ENCODE peak calls at places on chromosomes 1 and 21, in nine cellular contexts. Q is small intestine; J is CD4-positive, alpha-beta memory T cell; U is thoracic aorta; M is CD8-positive, alpha-beta T cell; P is fibroblast of lung; F is heart right ventricle; T is H1; B is neuronal stem cell. S is an unnamed sample.

GRCh38 chr1:222995620-222996306 is 147.3 kb downstream of the TLR5 start:
- DNase-seq in Q (no peak), J (no peak), U (no peak), M (no peak), P (peak), F (no peak), T (no peak), B (no peak), S (no peak)

GRCh38 chr1:93155335-93155734 is 24.9 kb downstream of the TMED5 start:
- DNase-seq in Q (no peak), J (no peak), U (no peak), M (no peak), P (peak), F (no peak), T (no peak), B (no peak), S (no peak)

GRCh38 chr1:156413310-156414246 is 44.6 kb downstream of the RHBG start:
- DNase-seq in Q (no peak), J (no peak), U (no peak), M (no peak), P (no peak), F (no peak), T (no peak), B (no peak), S (peak)

GRCh38 chr1:180188103-180188506 is 33.4 kb downstream of the QSOX1 start:
- DNase-seq in Q (peak), J (no peak), U (no peak), M (no peak), P (peak), F (no peak), T (peak), B (peak), S (no peak)

GRCh38 chr21:43861716-43862115 is 3.3 kb upstream of the AGPAT3 start:
- DNase-seq in Q (no peak), J (no peak), U (no peak), M (no peak), P (no peak), F (no peak), T (no peak), B (no peak), S (no peak)

GRCh38 chr1:155014709-155015508 is 12.3 kb downstream of the ZBTB7B start:
- DNase-seq in Q (no peak), J (no peak), U (no peak), M (no peak), P (no peak), F (no peak), T (no peak), B (no peak), S (no peak)

GRCh38 chr21:41411449-41412089 is 14.5 kb upstream of the MX1 start:
- DNase-seq in Q (peak), J (peak), U (no peak), M (peak), P (no peak), F (no peak), T (peak), B (no peak), S (no peak)

GRCh38 chr1:21379571-21379970 is 60.4 kb upstream of the NBPF3 start:
- DNase-seq in Q (no peak), J (no peak), U (no peak), M (no peak), P (no peak), F (no peak), T (no peak), B (no peak), S (no peak)

GRCh38 chr1:38173157-38173831 is 126.7 kb upstream of the POU3F1 start:
- DNase-seq in Q (no peak), J (no peak), U (no peak), M (no peak), P (no peak), F (no peak), T (no peak), B (no peak), S (no peak)

GRCh38 chr1:64703600-64703999 is 41.3 kb upstream of the RAVER2 start:
- DNase-seq in Q (no peak), J (no peak), U (no peak), M (no peak), P (no peak), F (no peak), T (no peak), B (no peak), S (no peak)

GRCh38 chr1:181482521-181483083 is 715 bp upstream of the CACNA1E start:
- DNase-seq in Q (peak), J (no peak), U (no peak), M (no peak), P (peak), F (no peak), T (peak), B (peak), S (peak)

GRCh38 chr1:64965239-64966157 is 851 bp downstream of the JAK1 start:
- DNase-seq in Q (peak), J (peak), U (peak), M (peak), P (peak), F (peak), T (peak), B (peak), S (peak)

GRCh38 chr1:52357397-52357796 is 8.6 kb downstream of the CC2D1B start:
- DNase-seq in Q (no peak), J (no peak), U (no peak), M (no peak), P (no peak), F (no peak), T (no peak), B (no peak), S (no peak)
- H3K27ac ChIP-seq in Q (no peak), J (no peak), U (no peak), M (no peak), P (no peak), F (no peak), T (no peak), B (no peak), S (no peak)

GRCh38 chr1:197690074-197690473 is 85.2 kb downstream of the DENND1B start:
- DNase-seq in Q (no peak), J (no peak), U (no peak), M (no peak), P (no peak), F (no peak), T (no peak), B (no peak), S (no peak)
- H3K27ac ChIP-seq in Q (no peak), J (no peak), U (no peak), M (no peak), P (no peak), F (no peak), T (no peak), B (no peak), S (no peak)

DNA sequence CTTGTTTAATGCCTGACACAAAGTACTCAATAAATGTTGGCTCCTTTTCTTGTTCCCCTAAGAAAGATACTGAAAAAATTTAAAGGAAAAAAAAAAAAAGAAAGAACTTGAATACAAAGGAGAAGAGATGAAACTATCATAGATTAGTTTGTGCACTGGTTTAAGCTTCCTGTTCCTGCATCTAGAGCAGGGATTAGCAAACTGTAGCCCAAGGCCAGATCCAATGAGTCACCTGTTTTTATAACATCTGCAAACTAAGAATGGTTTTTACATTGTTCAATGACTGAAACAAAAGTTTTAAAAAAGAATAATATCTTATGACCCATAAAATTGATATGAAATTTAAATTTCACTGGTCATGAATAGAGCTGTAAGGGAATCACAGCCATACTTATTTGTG is 50.4 kb downstream of the WDR64 start:
- DNase-seq in Q (no peak), J (no peak), U (no peak), M (no peak), P (peak), F (no peak), T (no peak), B (no peak), S (no peak)
- H3K27ac ChIP-seq in Q (no peak), J (no peak), U (no peak), M (no peak), P (no peak), F (no peak), T (no peak), B (no peak), S (no peak)

GRCh38 chr1:203401151-203401550 is 50.2 kb upstream of the FMOD start:
- DNase-seq in Q (no peak), J (no peak), U (no peak), M (no peak), P (no peak), F (no peak), T (no peak), B (no peak), S (no peak)
- H3K27ac ChIP-seq in Q (peak), J (no peak), U (peak), M (no peak), P (no peak), F (no peak), T (no peak), B (no peak), S (no peak)

GRCh38 chr21:38774152-38774551 is 31.6 kb upstream of the ETS2 start:
- DNase-seq in Q (no peak), J (no peak), U (no peak), M (no peak), P (no peak), F (no peak), T (no peak), B (no peak), S (no peak)

GRCh38 chr21:38777015-38777414 is 28.7 kb upstream of the ETS2 start:
- DNase-seq in Q (no peak), J (no peak), U (no peak), M (no peak), P (no peak), F (no peak), T (no peak), B (no peak), S (no peak)

GRCh38 chr21:38774586-38775285 is 31.0 kb upstream of the ETS2 start:
- DNase-seq in Q (no peak), J (no peak), U (no peak), M (no peak), P (no peak), F (no peak), T (no peak), B (no peak), S (no peak)

GRCh38 chr21:38777521-38777920 is 28.2 kb upstream of the ETS2 start:
- DNase-seq in Q (no peak), J (no peak), U (no peak), M (no peak), P (no peak), F (no peak), T (no peak), B (no peak), S (no peak)

DNA sequence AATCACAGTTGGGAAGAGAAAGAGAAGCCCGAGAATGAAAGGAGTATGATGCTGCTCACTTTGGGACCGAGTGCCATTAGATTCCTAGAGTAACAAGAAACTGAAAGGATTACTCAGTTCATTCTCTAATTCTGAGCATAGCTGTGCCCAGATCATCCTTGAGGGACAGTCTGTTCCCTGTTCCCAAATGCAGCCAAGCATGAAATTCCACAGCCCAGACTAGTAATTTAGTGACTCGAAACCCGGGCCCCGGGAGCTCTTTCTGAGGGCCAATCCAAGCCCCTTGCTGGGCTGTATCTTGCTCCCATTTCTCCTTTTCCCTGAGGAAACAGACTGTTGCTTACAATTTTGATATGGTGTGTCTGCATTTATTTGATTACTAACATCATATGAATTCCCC is 30.0 kb upstream of the ETS2 start:
- DNase-seq in Q (no peak), J (no peak), U (no peak), M (no peak), P (no peak), F (no peak), T (no peak), B (no peak), S (no peak)
- H3K27ac ChIP-seq in Q (no peak), J (no peak), U (peak), M (no peak), P (no peak), F (no peak), T (no peak), B (no peak), S (no peak)

GRCh38 chr21:38223893-38224540 is 32.8 kb upstream of the KCNJ15 start:
- DNase-seq in Q (no peak), J (no peak), U (no peak), M (no peak), P (peak), F (no peak), T (peak), B (peak), S (no peak)

GRCh38 chr21:38227401-38227800 is 29.4 kb upstream of the KCNJ15 start:
- DNase-seq in Q (no peak), J (no peak), U (no peak), M (no peak), P (no peak), F (no peak), T (no peak), B (no peak), S (no peak)

GRCh38 chr21:38228115-38228514 is 28.7 kb upstream of the KCNJ15 start:
- DNase-seq in Q (no peak), J (no peak), U (no peak), M (no peak), P (no peak), F (no peak), T (peak), B (no peak), S (no peak)

GRCh38 chr21:38234395-38235142 is 22.2 kb upstream of the KCNJ15 start:
- DNase-seq in Q (no peak), J (no peak), U (no peak), M (no peak), P (no peak), F (no peak), T (no peak), B (no peak), S (no peak)

DNA sequence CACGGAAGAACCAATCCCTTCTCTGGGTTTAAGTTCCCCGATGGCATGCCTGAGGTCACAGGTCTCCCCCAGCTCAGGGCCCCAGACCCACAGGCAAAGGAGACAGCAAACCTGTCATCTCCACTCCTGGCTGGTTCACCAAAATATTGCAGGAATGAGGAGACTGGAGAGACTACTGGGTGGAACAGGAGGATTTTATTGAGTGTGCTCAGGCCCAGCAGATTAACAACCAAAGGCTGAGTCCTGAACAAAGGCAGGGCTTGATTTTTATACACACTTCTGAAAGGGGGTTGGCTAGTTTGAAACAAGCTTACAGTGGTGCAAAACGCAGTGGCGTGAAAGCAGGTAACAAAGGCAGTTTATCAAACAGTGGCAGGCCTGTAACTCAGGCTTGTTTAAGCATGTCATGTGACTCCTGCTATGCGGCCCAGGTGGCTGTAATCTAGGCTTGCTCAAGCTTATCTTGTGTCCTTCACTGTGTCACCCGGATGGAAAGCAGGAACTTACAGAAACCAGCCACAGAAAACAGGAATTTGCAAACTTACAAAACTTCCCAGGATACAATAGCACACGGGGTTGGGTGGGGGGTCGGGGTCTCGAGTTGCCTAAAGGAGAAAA is 27.4 kb upstream of the KCNJ15 start:
- DNase-seq in Q (no peak), J (no peak), U (no peak), M (no peak), P (no peak), F (no peak), T (peak), B (peak), S (no peak)
- H3K27ac ChIP-seq in Q (no peak), J (no peak), U (no peak), M (no peak), P (no peak), F (no peak), T (no peak), B (no peak), S (no peak)

GRCh38 chr1:25560788-25561187 is 17.4 kb downstream of the LDLRAP1 start:
- DNase-seq in Q (no peak), J (no peak), U (no peak), M (no peak), P (no peak), F (no peak), T (no peak), B (no peak), S (no peak)

GRCh38 chr1:25556791-25557476 is 13.5 kb downstream of the LDLRAP1 start:
- DNase-seq in Q (peak), J (peak), U (no peak), M (peak), P (peak), F (no peak), T (no peak), B (no peak), S (no peak)

GRCh38 chr1:25561426-25562100 is 18.2 kb downstream of the LDLRAP1 start:
- DNase-seq in Q (peak), J (no peak), U (no peak), M (no peak), P (no peak), F (no peak), T (no peak), B (no peak), S (no peak)

GRCh38 chr1:25559996-25560395 is 16.6 kb downstream of the LDLRAP1 start:
- DNase-seq in Q (no peak), J (no peak), U (no peak), M (no peak), P (no peak), F (no peak), T (no peak), B (no peak), S (no peak)

DNA sequence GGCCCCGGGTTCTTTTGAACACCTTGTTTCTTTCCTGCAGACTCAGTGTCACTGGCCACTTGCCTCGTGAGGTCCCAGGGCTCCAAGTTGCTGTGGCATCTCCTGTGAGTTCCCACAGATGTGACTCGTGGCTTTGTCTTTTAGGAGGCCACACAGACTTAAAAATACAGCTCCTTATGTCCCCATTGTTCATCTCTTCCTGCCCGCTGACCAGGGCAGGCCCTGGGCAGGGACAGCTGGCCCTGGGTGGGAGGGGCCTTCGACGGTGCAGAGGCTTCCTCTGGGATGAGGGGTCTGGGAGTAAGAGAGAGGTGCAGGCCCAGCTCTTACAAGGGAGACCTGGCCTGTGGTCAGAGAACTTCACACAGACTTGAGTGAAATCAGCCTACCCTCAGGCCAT is 15.6 kb downstream of the LDLRAP1 start:
- DNase-seq in Q (no peak), J (no peak), U (no peak), M (no peak), P (no peak), F (no peak), T (no peak), B (no peak), S (no peak)
- H3K27ac ChIP-seq in Q (peak), J (peak), U (no peak), M (peak), P (no peak), F (peak), T (no peak), B (no peak), S (peak)

S was measured in substantia nigra.